ENCODE peak calls at places on chromosomes 3 and 15, in nine cellular contexts. C is CD8-positive, alpha-beta T cell; L is A549; H is bronchial epithelial cell; T is ovary; M is brain microvascular endothelial cell; D is heart left ventricle; F is NB4; V is mammary epithelial cell. O is an unnamed sample.

GRCh38 chr15:70763950-70764730 is 782 bp upstream of the UACA start:
- DNase-seq in C (no peak), L (no peak), H (no peak), T (no peak), M (no peak), D (no peak), F (no peak), V (no peak), O (peak; percentile 32)

GRCh38 chr15:81825136-81825535 is 220.7 kb downstream of the MEX3B start:
- DNase-seq in C (no peak), L (no peak), H (no peak), T (no peak), M (no peak), D (no peak), F (no peak), V (no peak), O (no peak)

GRCh38 chr3:177618873-177619771 is 421.8 kb upstream of the TBL1XR1 start:
- DNase-seq in C (no peak), L (no peak), H (no peak), T (no peak), M (peak; percentile 50), D (no peak), F (no peak), V (peak; percentile 56), O (peak; percentile 44)

GRCh38 chr3:58839187-58839586 is 172.6 kb upstream of the FAM3D start:
- DNase-seq in C (no peak), L (no peak), H (no peak), T (no peak), M (no peak), D (no peak), F (no peak), V (no peak), O (no peak)

GRCh38 chr3:21436846-21437245 is 314.2 kb downstream of the ZNF385D start:
- DNase-seq in C (no peak), L (no peak), H (no peak), T (no peak), M (no peak), D (no peak), F (no peak), V (no peak), O (no peak)

GRCh38 chr3:186380622-186381380 is 18.8 kb upstream of the DGKG start:
- DNase-seq in C (no peak), L (no peak), H (peak; percentile 33), T (no peak), M (peak; percentile 35), D (no peak), F (no peak), V (peak; percentile 53), O (no peak)

GRCh38 chr15:47742742-47743141 is 25.4 kb downstream of the SEMA6D start:
- DNase-seq in C (no peak), L (no peak), H (no peak), T (no peak), M (no peak), D (no peak), F (no peak), V (no peak), O (no peak)

GRCh38 chr15:83320831-83321230 is 36.4 kb upstream of the BNC1 start:
- DNase-seq in C (no peak), L (no peak), H (peak; percentile 52), T (no peak), M (no peak), D (no peak), F (no peak), V (no peak), O (no peak)

GRCh38 chr15:41943543-41944312 is 28.6 kb downstream of the EHD4 start:
- DNase-seq in C (no peak), L (no peak), H (no peak), T (no peak), M (no peak), D (no peak), F (no peak), V (no peak), O (no peak)

DNA sequence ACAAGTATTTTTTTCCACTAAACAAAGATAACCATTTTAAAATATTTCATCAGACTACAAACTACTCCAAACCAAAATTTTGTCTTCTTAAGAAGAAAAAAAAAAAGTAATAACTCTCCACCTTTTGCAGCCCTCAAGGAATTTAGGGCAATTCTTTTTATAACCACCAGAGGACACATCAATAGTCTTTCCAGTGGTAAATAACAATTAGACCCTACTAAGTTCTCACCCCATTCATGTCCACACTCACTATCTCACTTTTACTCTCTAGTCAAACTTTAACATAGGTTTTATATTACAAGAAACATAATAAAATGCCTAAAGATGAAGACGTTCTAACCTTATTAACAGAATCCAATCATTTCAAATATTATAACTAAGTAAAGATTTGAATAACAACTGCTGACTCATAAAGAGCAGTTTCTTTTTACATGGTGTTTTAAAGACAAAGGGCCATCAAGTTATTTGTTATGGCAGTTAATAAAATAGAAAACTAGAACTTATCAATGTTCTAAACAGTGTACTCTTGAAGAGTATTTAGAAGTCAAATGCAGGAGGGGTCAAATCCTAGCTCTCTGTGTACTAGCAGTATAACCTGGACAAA is 33.0 kb downstream of the CCDC39 start:
- DNase-seq in C (no peak), L (peak; percentile 1), H (peak; percentile 21), T (no peak), M (no peak), D (no peak), F (no peak), V (no peak), O (no peak)
- TF ChIP-seq CTCF in C (no peak), L (no peak), H (no peak), T (no peak), M (peak; percentile 8), D (no peak), F (no peak), V (peak; percentile 38), O (peak; percentile 52)

GRCh38 chr3:119600732-119601131 is 3.0 kb downstream of the PLA1A start:
- DNase-seq in C (no peak), L (no peak), H (no peak), T (no peak), M (no peak), D (peak; percentile 53), F (peak; percentile 54), V (no peak), O (no peak)
- TF ChIP-seq CTCF in C (no peak), L (no peak), H (peak; percentile 52), T (no peak), M (peak; percentile 60), D (peak; percentile 43), F (peak; percentile 50), V (peak; percentile 52), O (no peak)

GRCh38 chr3:32355892-32356291 is 35.8 kb upstream of the CMTM7 start:
- DNase-seq in C (no peak), L (no peak), H (peak; percentile 38), T (no peak), M (no peak), D (no peak), F (no peak), V (peak; percentile 29), O (no peak)
- TF ChIP-seq CTCF in C (no peak), L (no peak), H (no peak), T (no peak), M (no peak), D (no peak), F (no peak), V (no peak), O (no peak)

GRCh38 chr3:65411367-65411766 is 627.4 kb downstream of the MAGI1 start:
- DNase-seq in C (no peak), L (no peak), H (no peak), T (no peak), M (no peak), D (no peak), F (no peak), V (no peak), O (no peak)

GRCh38 chr3:65408531-65409181 is 630.1 kb downstream of the MAGI1 start:
- DNase-seq in C (no peak), L (no peak), H (no peak), T (no peak), M (no peak), D (no peak), F (no peak), V (no peak), O (no peak)

DNA sequence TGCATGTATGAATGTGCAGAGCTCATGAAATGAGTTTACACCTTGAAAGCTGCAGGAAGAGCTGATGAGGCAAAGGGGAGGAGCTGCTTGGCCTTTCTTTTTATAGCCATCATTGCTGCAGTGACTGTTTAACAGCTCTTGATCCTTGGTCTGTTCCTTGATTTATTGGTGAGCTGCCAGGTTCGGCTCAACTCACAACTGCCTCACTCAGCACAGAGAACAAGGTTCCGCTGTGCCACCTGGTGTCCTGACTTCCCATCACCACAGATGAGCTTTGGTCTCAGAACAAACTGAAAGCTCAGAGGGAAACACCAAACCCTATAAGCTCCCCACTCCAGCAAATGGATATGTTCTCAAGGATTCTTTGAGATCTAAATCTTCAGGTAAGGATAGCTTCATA is 626.1 kb downstream of the MAGI1 start:
- DNase-seq in C (no peak), L (no peak), H (no peak), T (no peak), M (no peak), D (peak; percentile 74), F (no peak), V (no peak), O (no peak)
- TF ChIP-seq CTCF in C (no peak), L (no peak), H (peak; percentile 5), T (no peak), M (no peak), D (peak; percentile 38), F (no peak), V (peak; percentile 8), O (no peak)

DNA sequence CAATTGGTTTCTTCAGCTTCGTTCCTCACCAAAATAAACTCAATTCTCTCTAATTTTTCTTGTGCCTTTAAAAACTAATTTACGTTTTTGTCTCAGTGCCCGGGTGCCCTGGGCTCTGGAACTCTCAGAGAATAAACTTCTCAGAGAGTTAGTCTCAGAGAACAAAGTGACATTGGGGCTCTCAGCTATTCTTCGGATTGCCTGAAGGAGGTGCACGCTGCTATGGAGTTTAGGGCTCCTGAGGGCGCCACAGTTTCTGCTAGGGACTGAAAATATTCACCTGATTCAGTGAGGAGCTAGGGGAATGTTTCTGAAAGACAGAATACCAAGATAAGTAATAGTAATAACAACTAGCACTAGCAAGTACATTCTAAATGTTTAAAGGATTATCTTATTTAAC is 22.7 kb downstream of the ZIC4 start:
- DNase-seq in C (no peak), L (no peak), H (no peak), T (no peak), M (no peak), D (no peak), F (peak; percentile 5), V (no peak), O (peak; percentile 26)
- TF ChIP-seq CTCF in C (no peak), L (peak; percentile 10), H (no peak), T (no peak), M (peak; percentile 54), D (no peak), F (peak; percentile 33), V (peak; percentile 26), O (no peak)

DNA sequence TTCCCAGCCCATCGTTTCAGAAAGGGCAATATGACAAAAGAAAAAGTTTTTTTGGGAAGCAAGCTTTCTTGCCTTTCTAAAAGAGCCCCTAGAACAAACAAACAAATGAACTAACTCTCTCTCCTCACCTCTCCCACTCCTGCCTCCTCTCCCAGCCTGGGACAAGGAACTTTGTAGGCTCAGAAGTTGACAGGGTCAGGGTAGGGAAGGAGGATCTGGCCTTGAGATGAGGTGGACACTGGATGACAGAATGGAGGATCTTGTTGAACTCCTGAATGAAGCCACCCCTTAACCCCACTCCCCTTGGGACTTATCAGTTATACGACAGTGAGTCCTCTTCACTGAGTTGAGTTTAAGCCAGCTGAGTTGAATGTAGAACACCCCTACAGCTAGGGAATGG is 1.6 kb upstream of the ITGA11 start:
- DNase-seq in C (no peak), L (no peak), H (no peak), T (no peak), M (no peak), D (no peak), F (no peak), V (no peak), O (no peak)
- TF ChIP-seq CTCF in C (no peak), L (no peak), H (no peak), T (no peak), M (no peak), D (no peak), F (no peak), V (no peak), O (no peak)

O was measured in Calu3.